ENCODE peak calls at places on chromosomes 6 and 20, in ten cellular contexts. One of them, this sample, is unnamed.

GRCh38 chr20:1509237-1509636 is 18.0 kb upstream of the SIRPB2 start:
- DNase-seq in heart left ventricle: no peak
- DNase-seq in activated CD4-positive, alpha-beta T cell treated with anti-CD3 and anti-CD28 coated beads, Interleukin-2, amount 50 U/mL, for 48 hours: peak
- DNase-seq in transverse colon: no peak
- DNase-seq in activated effector memory CD4-positive, alpha-beta T cell treated with anti-CD3 and anti-CD28 coated beads, Interleukin-2, amount 50 U/mL, for 16 hours: no peak
- DNase-seq in AML-193: peak
- DNase-seq in T-helper 17 cell: no peak
- DNase-seq in activated T-cell treated with anti-CD3 and anti-CD28 coated beads, Interleukin-2, amount 50 U/mL, for 72 hours: peak
- DNase-seq in psoas muscle: no peak
- DNase-seq in HTR-8/SVneo: peak
- DNase-seq in this sample: no peak

GRCh38 chr6:26524722-26525360 is 13.3 kb upstream of the HMGN4 start:
- DNase-seq in transverse colon: no peak
- DNase-seq in HTR-8/SVneo: no peak
- DNase-seq in AML-193: peak
- DNase-seq in heart left ventricle: no peak
- DNase-seq in psoas muscle: no peak
- DNase-seq in activated effector memory CD4-positive, alpha-beta T cell treated with anti-CD3 and anti-CD28 coated beads, Interleukin-2, amount 50 U/mL, for 16 hours: no peak
- DNase-seq in activated CD4-positive, alpha-beta T cell treated with anti-CD3 and anti-CD28 coated beads, Interleukin-2, amount 50 U/mL, for 48 hours: no peak
- DNase-seq in T-helper 17 cell: no peak
- DNase-seq in activated T-cell treated with anti-CD3 and anti-CD28 coated beads, Interleukin-2, amount 50 U/mL, for 72 hours: no peak
- DNase-seq in this sample: no peak

GRCh38 chr6:42610416-42610815 is 46.6 kb downstream of the UBR2 start:
- DNase-seq in T-helper 17 cell: no peak
- DNase-seq in activated CD4-positive, alpha-beta T cell treated with anti-CD3 and anti-CD28 coated beads, Interleukin-2, amount 50 U/mL, for 48 hours: no peak
- DNase-seq in HTR-8/SVneo: no peak
- DNase-seq in AML-193: no peak
- DNase-seq in heart left ventricle: no peak
- DNase-seq in psoas muscle: no peak
- DNase-seq in transverse colon: no peak
- DNase-seq in activated T-cell treated with anti-CD3 and anti-CD28 coated beads, Interleukin-2, amount 50 U/mL, for 72 hours: no peak
- DNase-seq in activated effector memory CD4-positive, alpha-beta T cell treated with anti-CD3 and anti-CD28 coated beads, Interleukin-2, amount 50 U/mL, for 16 hours: no peak
- DNase-seq in this sample: no peak

GRCh38 chr6:162177733-162178132 is 549.8 kb downstream of the PRKN start:
- DNase-seq in activated T-cell treated with anti-CD3 and anti-CD28 coated beads, Interleukin-2, amount 50 U/mL, for 72 hours: no peak
- DNase-seq in T-helper 17 cell: no peak
- DNase-seq in activated effector memory CD4-positive, alpha-beta T cell treated with anti-CD3 and anti-CD28 coated beads, Interleukin-2, amount 50 U/mL, for 16 hours: no peak
- DNase-seq in AML-193: no peak
- DNase-seq in activated CD4-positive, alpha-beta T cell treated with anti-CD3 and anti-CD28 coated beads, Interleukin-2, amount 50 U/mL, for 48 hours: no peak
- DNase-seq in heart left ventricle: no peak
- DNase-seq in psoas muscle: no peak
- DNase-seq in HTR-8/SVneo: peak
- DNase-seq in transverse colon: no peak
- DNase-seq in this sample: no peak

GRCh38 chr6:15526129-15526764 is 136.6 kb downstream of the DTNBP1 start:
- DNase-seq in transverse colon: no peak
- DNase-seq in activated CD4-positive, alpha-beta T cell treated with anti-CD3 and anti-CD28 coated beads, Interleukin-2, amount 50 U/mL, for 48 hours: no peak
- DNase-seq in T-helper 17 cell: no peak
- DNase-seq in heart left ventricle: no peak
- DNase-seq in activated T-cell treated with anti-CD3 and anti-CD28 coated beads, Interleukin-2, amount 50 U/mL, for 72 hours: no peak
- DNase-seq in AML-193: no peak
- DNase-seq in activated effector memory CD4-positive, alpha-beta T cell treated with anti-CD3 and anti-CD28 coated beads, Interleukin-2, amount 50 U/mL, for 16 hours: no peak
- DNase-seq in psoas muscle: peak
- DNase-seq in HTR-8/SVneo: no peak
- DNase-seq in this sample: no peak

GRCh38 chr20:20529597-20529996 is 161.7 kb downstream of the INSM1 start:
- DNase-seq in HTR-8/SVneo: no peak
- DNase-seq in activated T-cell treated with anti-CD3 and anti-CD28 coated beads, Interleukin-2, amount 50 U/mL, for 72 hours: no peak
- DNase-seq in psoas muscle: no peak
- DNase-seq in heart left ventricle: no peak
- DNase-seq in transverse colon: no peak
- DNase-seq in AML-193: no peak
- DNase-seq in activated effector memory CD4-positive, alpha-beta T cell treated with anti-CD3 and anti-CD28 coated beads, Interleukin-2, amount 50 U/mL, for 16 hours: no peak
- DNase-seq in activated CD4-positive, alpha-beta T cell treated with anti-CD3 and anti-CD28 coated beads, Interleukin-2, amount 50 U/mL, for 48 hours: no peak
- DNase-seq in T-helper 17 cell: no peak
- DNase-seq in this sample: no peak

GRCh38 chr6:28807682-28808280 is 116.0 kb downstream of the TRIM27 start:
- DNase-seq in T-helper 17 cell: no peak
- DNase-seq in HTR-8/SVneo: no peak
- DNase-seq in transverse colon: no peak
- DNase-seq in AML-193: peak
- DNase-seq in activated T-cell treated with anti-CD3 and anti-CD28 coated beads, Interleukin-2, amount 50 U/mL, for 72 hours: peak
- DNase-seq in heart left ventricle: no peak
- DNase-seq in psoas muscle: no peak
- DNase-seq in activated effector memory CD4-positive, alpha-beta T cell treated with anti-CD3 and anti-CD28 coated beads, Interleukin-2, amount 50 U/mL, for 16 hours: no peak
- DNase-seq in activated CD4-positive, alpha-beta T cell treated with anti-CD3 and anti-CD28 coated beads, Interleukin-2, amount 50 U/mL, for 48 hours: peak
- DNase-seq in this sample: no peak

GRCh38 chr6:120671519-120671918 is 662.8 kb downstream of the TBC1D32 start:
- DNase-seq in HTR-8/SVneo: no peak
- DNase-seq in activated effector memory CD4-positive, alpha-beta T cell treated with anti-CD3 and anti-CD28 coated beads, Interleukin-2, amount 50 U/mL, for 16 hours: no peak
- DNase-seq in heart left ventricle: no peak
- DNase-seq in activated T-cell treated with anti-CD3 and anti-CD28 coated beads, Interleukin-2, amount 50 U/mL, for 72 hours: no peak
- DNase-seq in psoas muscle: no peak
- DNase-seq in transverse colon: no peak
- DNase-seq in T-helper 17 cell: no peak
- DNase-seq in AML-193: no peak
- DNase-seq in activated CD4-positive, alpha-beta T cell treated with anti-CD3 and anti-CD28 coated beads, Interleukin-2, amount 50 U/mL, for 48 hours: no peak
- DNase-seq in this sample: no peak

GRCh38 chr6:13478525-13478962 is 8.9 kb downstream of the GFOD1 start:
- DNase-seq in activated T-cell treated with anti-CD3 and anti-CD28 coated beads, Interleukin-2, amount 50 U/mL, for 72 hours: no peak
- DNase-seq in activated CD4-positive, alpha-beta T cell treated with anti-CD3 and anti-CD28 coated beads, Interleukin-2, amount 50 U/mL, for 48 hours: no peak
- DNase-seq in transverse colon: no peak
- DNase-seq in psoas muscle: no peak
- DNase-seq in AML-193: no peak
- DNase-seq in T-helper 17 cell: no peak
- DNase-seq in HTR-8/SVneo: no peak
- DNase-seq in activated effector memory CD4-positive, alpha-beta T cell treated with anti-CD3 and anti-CD28 coated beads, Interleukin-2, amount 50 U/mL, for 16 hours: no peak
- DNase-seq in heart left ventricle: no peak
- DNase-seq in this sample: no peak

GRCh38 chr20:3203315-3204123 is 963 bp downstream of the DDRGK1 start:
- DNase-seq in heart left ventricle: no peak
- DNase-seq in activated CD4-positive, alpha-beta T cell treated with anti-CD3 and anti-CD28 coated beads, Interleukin-2, amount 50 U/mL, for 48 hours: peak
- DNase-seq in activated effector memory CD4-positive, alpha-beta T cell treated with anti-CD3 and anti-CD28 coated beads, Interleukin-2, amount 50 U/mL, for 16 hours: peak
- DNase-seq in HTR-8/SVneo: no peak
- DNase-seq in psoas muscle: no peak
- DNase-seq in activated T-cell treated with anti-CD3 and anti-CD28 coated beads, Interleukin-2, amount 50 U/mL, for 72 hours: peak
- DNase-seq in T-helper 17 cell: no peak
- DNase-seq in transverse colon: peak
- DNase-seq in AML-193: no peak
- DNase-seq in this sample: no peak

GRCh38 chr6:161010418-161010817 is 18.8 kb downstream of the MAP3K4 start:
- DNase-seq in AML-193: no peak
- DNase-seq in transverse colon: no peak
- DNase-seq in HTR-8/SVneo: no peak
- DNase-seq in activated effector memory CD4-positive, alpha-beta T cell treated with anti-CD3 and anti-CD28 coated beads, Interleukin-2, amount 50 U/mL, for 16 hours: no peak
- DNase-seq in T-helper 17 cell: no peak
- DNase-seq in activated T-cell treated with anti-CD3 and anti-CD28 coated beads, Interleukin-2, amount 50 U/mL, for 72 hours: no peak
- DNase-seq in psoas muscle: no peak
- DNase-seq in activated CD4-positive, alpha-beta T cell treated with anti-CD3 and anti-CD28 coated beads, Interleukin-2, amount 50 U/mL, for 48 hours: no peak
- DNase-seq in heart left ventricle: no peak
- DNase-seq in this sample: no peak

GRCh38 chr6:53862517-53863457 is 68.0 kb downstream of the LRRC1 start:
- DNase-seq in psoas muscle: no peak
- DNase-seq in activated CD4-positive, alpha-beta T cell treated with anti-CD3 and anti-CD28 coated beads, Interleukin-2, amount 50 U/mL, for 48 hours: no peak
- DNase-seq in activated effector memory CD4-positive, alpha-beta T cell treated with anti-CD3 and anti-CD28 coated beads, Interleukin-2, amount 50 U/mL, for 16 hours: no peak
- DNase-seq in heart left ventricle: no peak
- DNase-seq in HTR-8/SVneo: no peak
- DNase-seq in activated T-cell treated with anti-CD3 and anti-CD28 coated beads, Interleukin-2, amount 50 U/mL, for 72 hours: no peak
- DNase-seq in T-helper 17 cell: no peak
- DNase-seq in AML-193: no peak
- DNase-seq in transverse colon: no peak
- DNase-seq in this sample: no peak

GRCh38 chr6:158376650-158377081 is 64.4 kb downstream of the TULP4 start:
- DNase-seq in psoas muscle: peak
- DNase-seq in activated CD4-positive, alpha-beta T cell treated with anti-CD3 and anti-CD28 coated beads, Interleukin-2, amount 50 U/mL, for 48 hours: no peak
- DNase-seq in activated effector memory CD4-positive, alpha-beta T cell treated with anti-CD3 and anti-CD28 coated beads, Interleukin-2, amount 50 U/mL, for 16 hours: no peak
- DNase-seq in transverse colon: no peak
- DNase-seq in HTR-8/SVneo: no peak
- DNase-seq in AML-193: no peak
- DNase-seq in activated T-cell treated with anti-CD3 and anti-CD28 coated beads, Interleukin-2, amount 50 U/mL, for 72 hours: no peak
- DNase-seq in heart left ventricle: no peak
- DNase-seq in T-helper 17 cell: no peak
- DNase-seq in this sample: no peak

GRCh38 chr6:163173741-163174140 is 240.8 kb upstream of the QKI start:
- DNase-seq in activated T-cell treated with anti-CD3 and anti-CD28 coated beads, Interleukin-2, amount 50 U/mL, for 72 hours: no peak
- DNase-seq in heart left ventricle: no peak
- DNase-seq in activated CD4-positive, alpha-beta T cell treated with anti-CD3 and anti-CD28 coated beads, Interleukin-2, amount 50 U/mL, for 48 hours: no peak
- DNase-seq in T-helper 17 cell: no peak
- DNase-seq in psoas muscle: no peak
- DNase-seq in activated effector memory CD4-positive, alpha-beta T cell treated with anti-CD3 and anti-CD28 coated beads, Interleukin-2, amount 50 U/mL, for 16 hours: no peak
- DNase-seq in HTR-8/SVneo: no peak
- DNase-seq in AML-193: no peak
- DNase-seq in transverse colon: no peak
- DNase-seq in this sample: no peak

GRCh38 chr6:21188505-21189223 is 404.9 kb upstream of the SOX4 start:
- DNase-seq in AML-193: no peak
- DNase-seq in T-helper 17 cell: no peak
- DNase-seq in psoas muscle: no peak
- DNase-seq in activated effector memory CD4-positive, alpha-beta T cell treated with anti-CD3 and anti-CD28 coated beads, Interleukin-2, amount 50 U/mL, for 16 hours: no peak
- DNase-seq in HTR-8/SVneo: no peak
- DNase-seq in heart left ventricle: no peak
- DNase-seq in activated T-cell treated with anti-CD3 and anti-CD28 coated beads, Interleukin-2, amount 50 U/mL, for 72 hours: no peak
- DNase-seq in transverse colon: no peak
- DNase-seq in activated CD4-positive, alpha-beta T cell treated with anti-CD3 and anti-CD28 coated beads, Interleukin-2, amount 50 U/mL, for 48 hours: no peak
- DNase-seq in this sample: no peak

GRCh38 chr6:157779705-157780604 is 43.1 kb upstream of the SNX9 start:
- DNase-seq in HTR-8/SVneo: no peak
- DNase-seq in AML-193: no peak
- DNase-seq in psoas muscle: no peak
- DNase-seq in activated CD4-positive, alpha-beta T cell treated with anti-CD3 and anti-CD28 coated beads, Interleukin-2, amount 50 U/mL, for 48 hours: no peak
- DNase-seq in transverse colon: no peak
- DNase-seq in activated T-cell treated with anti-CD3 and anti-CD28 coated beads, Interleukin-2, amount 50 U/mL, for 72 hours: no peak
- DNase-seq in T-helper 17 cell: no peak
- DNase-seq in activated effector memory CD4-positive, alpha-beta T cell treated with anti-CD3 and anti-CD28 coated beads, Interleukin-2, amount 50 U/mL, for 16 hours: no peak
- DNase-seq in heart left ventricle: no peak
- DNase-seq in this sample: no peak

GRCh38 chr6:161054876-161055275 is 63.3 kb downstream of the MAP3K4 start:
- DNase-seq in activated T-cell treated with anti-CD3 and anti-CD28 coated beads, Interleukin-2, amount 50 U/mL, for 72 hours: no peak
- DNase-seq in activated effector memory CD4-positive, alpha-beta T cell treated with anti-CD3 and anti-CD28 coated beads, Interleukin-2, amount 50 U/mL, for 16 hours: no peak
- DNase-seq in heart left ventricle: no peak
- DNase-seq in HTR-8/SVneo: no peak
- DNase-seq in T-helper 17 cell: no peak
- DNase-seq in transverse colon: no peak
- DNase-seq in activated CD4-positive, alpha-beta T cell treated with anti-CD3 and anti-CD28 coated beads, Interleukin-2, amount 50 U/mL, for 48 hours: no peak
- DNase-seq in AML-193: no peak
- DNase-seq in psoas muscle: no peak
- DNase-seq in this sample: no peak

GRCh38 chr6:157302761-157303160 is 20.6 kb downstream of the TMEM242 start:
- DNase-seq in psoas muscle: no peak
- DNase-seq in T-helper 17 cell: no peak
- DNase-seq in transverse colon: no peak
- DNase-seq in activated T-cell treated with anti-CD3 and anti-CD28 coated beads, Interleukin-2, amount 50 U/mL, for 72 hours: no peak
- DNase-seq in activated effector memory CD4-positive, alpha-beta T cell treated with anti-CD3 and anti-CD28 coated beads, Interleukin-2, amount 50 U/mL, for 16 hours: no peak
- DNase-seq in HTR-8/SVneo: no peak
- DNase-seq in activated CD4-positive, alpha-beta T cell treated with anti-CD3 and anti-CD28 coated beads, Interleukin-2, amount 50 U/mL, for 48 hours: no peak
- DNase-seq in heart left ventricle: no peak
- DNase-seq in AML-193: no peak
- DNase-seq in this sample: no peak

GRCh38 chr6:91566467-91566866 is 979.6 kb upstream of the MAP3K7 start:
- DNase-seq in activated CD4-positive, alpha-beta T cell treated with anti-CD3 and anti-CD28 coated beads, Interleukin-2, amount 50 U/mL, for 48 hours: no peak
- DNase-seq in HTR-8/SVneo: no peak
- DNase-seq in activated effector memory CD4-positive, alpha-beta T cell treated with anti-CD3 and anti-CD28 coated beads, Interleukin-2, amount 50 U/mL, for 16 hours: no peak
- DNase-seq in T-helper 17 cell: no peak
- DNase-seq in AML-193: no peak
- DNase-seq in transverse colon: no peak
- DNase-seq in heart left ventricle: no peak
- DNase-seq in psoas muscle: no peak
- DNase-seq in activated T-cell treated with anti-CD3 and anti-CD28 coated beads, Interleukin-2, amount 50 U/mL, for 72 hours: no peak
- DNase-seq in this sample: no peak

GRCh38 chr20:57647933-57648785 is 27.9 kb upstream of the ZBP1 start:
- DNase-seq in activated T-cell treated with anti-CD3 and anti-CD28 coated beads, Interleukin-2, amount 50 U/mL, for 72 hours: no peak
- DNase-seq in AML-193: no peak
- DNase-seq in transverse colon: no peak
- DNase-seq in psoas muscle: no peak
- DNase-seq in T-helper 17 cell: no peak
- DNase-seq in heart left ventricle: no peak
- DNase-seq in activated effector memory CD4-positive, alpha-beta T cell treated with anti-CD3 and anti-CD28 coated beads, Interleukin-2, amount 50 U/mL, for 16 hours: peak
- DNase-seq in HTR-8/SVneo: no peak
- DNase-seq in activated CD4-positive, alpha-beta T cell treated with anti-CD3 and anti-CD28 coated beads, Interleukin-2, amount 50 U/mL, for 48 hours: no peak
- DNase-seq in this sample: no peak

GRCh38 chr20:34150616-34151015 is 38.6 kb upstream of the EIF2S2 start:
- DNase-seq in activated CD4-positive, alpha-beta T cell treated with anti-CD3 and anti-CD28 coated beads, Interleukin-2, amount 50 U/mL, for 48 hours: no peak
- DNase-seq in activated T-cell treated with anti-CD3 and anti-CD28 coated beads, Interleukin-2, amount 50 U/mL, for 72 hours: no peak
- DNase-seq in psoas muscle: no peak
- DNase-seq in transverse colon: no peak
- DNase-seq in HTR-8/SVneo: no peak
- DNase-seq in AML-193: no peak
- DNase-seq in activated effector memory CD4-positive, alpha-beta T cell treated with anti-CD3 and anti-CD28 coated beads, Interleukin-2, amount 50 U/mL, for 16 hours: no peak
- DNase-seq in heart left ventricle: no peak
- DNase-seq in T-helper 17 cell: no peak
- DNase-seq in this sample: no peak

GRCh38 chr6:56259682-56260081 is 12.3 kb upstream of the COL21A1 start:
- DNase-seq in heart left ventricle: no peak
- DNase-seq in activated effector memory CD4-positive, alpha-beta T cell treated with anti-CD3 and anti-CD28 coated beads, Interleukin-2, amount 50 U/mL, for 16 hours: no peak
- DNase-seq in HTR-8/SVneo: peak
- DNase-seq in activated CD4-positive, alpha-beta T cell treated with anti-CD3 and anti-CD28 coated beads, Interleukin-2, amount 50 U/mL, for 48 hours: no peak
- DNase-seq in activated T-cell treated with anti-CD3 and anti-CD28 coated beads, Interleukin-2, amount 50 U/mL, for 72 hours: no peak
- DNase-seq in T-helper 17 cell: no peak
- DNase-seq in AML-193: no peak
- DNase-seq in psoas muscle: no peak
- DNase-seq in transverse colon: no peak
- DNase-seq in this sample: no peak

GRCh38 chr6:162560891-162561290 is 166.7 kb downstream of the PRKN start:
- DNase-seq in activated effector memory CD4-positive, alpha-beta T cell treated with anti-CD3 and anti-CD28 coated beads, Interleukin-2, amount 50 U/mL, for 16 hours: no peak
- DNase-seq in heart left ventricle: no peak
- DNase-seq in AML-193: no peak
- DNase-seq in HTR-8/SVneo: no peak
- DNase-seq in transverse colon: no peak
- DNase-seq in activated T-cell treated with anti-CD3 and anti-CD28 coated beads, Interleukin-2, amount 50 U/mL, for 72 hours: no peak
- DNase-seq in psoas muscle: no peak
- DNase-seq in activated CD4-positive, alpha-beta T cell treated with anti-CD3 and anti-CD28 coated beads, Interleukin-2, amount 50 U/mL, for 48 hours: no peak
- DNase-seq in T-helper 17 cell: no peak
- DNase-seq in this sample: no peak

GRCh38 chr6:21935561-21936028 is 342.0 kb downstream of the SOX4 start:
- DNase-seq in activated CD4-positive, alpha-beta T cell treated with anti-CD3 and anti-CD28 coated beads, Interleukin-2, amount 50 U/mL, for 48 hours: peak
- DNase-seq in transverse colon: peak
- DNase-seq in T-helper 17 cell: no peak
- DNase-seq in AML-193: peak
- DNase-seq in activated effector memory CD4-positive, alpha-beta T cell treated with anti-CD3 and anti-CD28 coated beads, Interleukin-2, amount 50 U/mL, for 16 hours: no peak
- DNase-seq in activated T-cell treated with anti-CD3 and anti-CD28 coated beads, Interleukin-2, amount 50 U/mL, for 72 hours: peak
- DNase-seq in psoas muscle: no peak
- DNase-seq in HTR-8/SVneo: peak
- DNase-seq in heart left ventricle: no peak
- DNase-seq in this sample: no peak

This sample was measured in tibial artery.